ENCODE peak calls at places on chromosomes 5 and 9, in six cellular contexts. S is stimulated activated CD8-positive, alpha-beta memory T cell treated with anti-CD3 and anti-CD28 coated beads, Interleukin-15, amount 100 ng/mL, for 24 hours; G is activated CD4-positive, alpha-beta T cell treated with anti-CD3 and anti-CD28 coated beads for 48 hours; C is omental fat pad; E is stimulated activated effector memory CD8-positive, alpha-beta T cell treated with anti-CD3 and anti-CD28 coated beads, Interleukin-12 subunit alpha, Interleukin-12 subunit beta, amount 100 ng/mL, for 72 hours; H is NCI-H1092. V is an unnamed sample.

GRCh38 chr5:65184780-65185179 is 296.9 kb downstream of the ADAMTS6 start:
- DNase-seq in S (no peak), G (no peak), C (no peak), E (no peak), H (no peak), V (no peak)

GRCh38 chr9:109456811-109457210 is 41.3 kb downstream of the PTPN3 start:
- DNase-seq in S (no peak), G (no peak), C (no peak), E (no peak), H (no peak), V (no peak)

GRCh38 chr9:84121991-84122523 is 141.5 kb downstream of the RMI1 start:
- DNase-seq in S (no peak), G (no peak), C (no peak), E (no peak), H (no peak), V (no peak)

GRCh38 chr5:54519083-54519541 is 1.6 kb downstream of the SNX18 start:
- DNase-seq in S (no peak), G (no peak), C (no peak), E (no peak), H (no peak), V (no peak)

GRCh38 chr9:69443178-69443577 is 118.2 kb downstream of the ENTREP1 start:
- DNase-seq in S (no peak), G (no peak), C (no peak), E (no peak), H (peak), V (no peak)

GRCh38 chr9:136714096-136714875 is 1.9 kb downstream of the DIPK1B start:
- DNase-seq in S (no peak), G (no peak), C (no peak), E (no peak), H (no peak), V (no peak)

GRCh38 chr9:108467653-108468324 is 388.0 kb downstream of the ACTL7B start:
- DNase-seq in S (no peak), G (no peak), C (no peak), E (no peak), H (no peak), V (no peak)

GRCh38 chr5:32419791-32420190 is 24.7 kb downstream of the ZFR start:
- DNase-seq in S (no peak), G (no peak), C (no peak), E (no peak), H (no peak), V (no peak)

GRCh38 chr5:149831492-149831891 is 101.4 kb downstream of the PPARGC1B start:
- DNase-seq in S (no peak), G (peak), C (no peak), E (peak), H (no peak), V (no peak)

GRCh38 chr5:170436335-170436734 is 47.2 kb upstream of the KCNMB1 start:
- DNase-seq in S (no peak), G (no peak), C (no peak), E (no peak), H (no peak), V (no peak)

GRCh38 chr9:17065062-17065461 is 69.8 kb upstream of the CNTLN start:
- DNase-seq in S (no peak), G (no peak), C (no peak), E (no peak), H (peak), V (no peak)

GRCh38 chr5:31768046-31768445 is 129.1 kb downstream of the PDZD2 start:
- DNase-seq in S (no peak), G (no peak), C (no peak), E (no peak), H (no peak), V (no peak)

GRCh38 chr5:158679221-158679641 is 420.5 kb downstream of the EBF1 start:
- DNase-seq in S (no peak), G (no peak), C (no peak), E (no peak), H (no peak), V (no peak)

GRCh38 chr9:98256632-98257218 is 1.3 kb upstream of the TBC1D2 start:
- DNase-seq in S (no peak), G (peak), C (no peak), E (no peak), H (no peak), V (no peak)